ENCODE peak calls at places on chromosomes 11 and 22, in eight cellular contexts. One of them, this sample, is unnamed.

GRCh38 chr11:129785383-129786111 is 30.1 kb upstream of the TMEM45B start:
- DNase-seq in cardiac muscle cell: no peak
- DNase-seq in K562: no peak
- DNase-seq in RWPE2: no peak
- DNase-seq in endothelial cell of umbilical vein: no peak
- DNase-seq in HCT116: no peak
- DNase-seq in psoas muscle: no peak
- DNase-seq in tibial artery: no peak
- DNase-seq in this sample: no peak

GRCh38 chr11:111765984-111766833 is at the start of gene PPP2R1B:
- DNase-seq in cardiac muscle cell: peak; percentile 83
- DNase-seq in K562: peak; percentile 95
- DNase-seq in RWPE2: peak; percentile 81
- DNase-seq in endothelial cell of umbilical vein: peak; percentile 83
- DNase-seq in HCT116: peak; percentile 23
- DNase-seq in psoas muscle: peak; percentile 74
- DNase-seq in tibial artery: peak; percentile 69
- DNase-seq in this sample: peak; percentile 84

GRCh38 chr22:11360632-11361031 is 4167.4 kb upstream of the OR11H1 start:
- DNase-seq in cardiac muscle cell: no peak
- DNase-seq in K562: no peak
- DNase-seq in RWPE2: no peak
- DNase-seq in endothelial cell of umbilical vein: no peak
- DNase-seq in HCT116: no peak
- DNase-seq in psoas muscle: no peak
- DNase-seq in tibial artery: no peak
- DNase-seq in this sample: no peak

GRCh38 chr11:5476184-5476819 is 12.2 kb upstream of the OR52D1 start:
- DNase-seq in cardiac muscle cell: peak; percentile 74
- DNase-seq in K562: peak; percentile 74
- DNase-seq in RWPE2: no peak
- DNase-seq in endothelial cell of umbilical vein: peak; percentile 56
- DNase-seq in HCT116: peak; percentile 38
- DNase-seq in psoas muscle: no peak
- DNase-seq in tibial artery: no peak
- DNase-seq in this sample: peak; percentile 43

GRCh38 chr11:133492895-133493294 is 39.4 kb downstream of the OPCML start:
- DNase-seq in cardiac muscle cell: no peak
- DNase-seq in K562: no peak
- DNase-seq in RWPE2: no peak
- DNase-seq in endothelial cell of umbilical vein: no peak
- DNase-seq in HCT116: no peak
- DNase-seq in psoas muscle: no peak
- DNase-seq in tibial artery: no peak
- DNase-seq in this sample: no peak

GRCh38 chr11:30911247-30911646 is 325.1 kb upstream of the MPPED2 start:
- DNase-seq in cardiac muscle cell: peak; percentile 11
- DNase-seq in K562: no peak
- DNase-seq in RWPE2: no peak
- DNase-seq in endothelial cell of umbilical vein: no peak
- DNase-seq in HCT116: no peak
- DNase-seq in psoas muscle: no peak
- DNase-seq in tibial artery: no peak
- DNase-seq in this sample: no peak

GRCh38 chr22:37231406-37232139 is 12.5 kb downstream of the RAC2 start:
- DNase-seq in cardiac muscle cell: no peak
- DNase-seq in K562: no peak
- DNase-seq in RWPE2: no peak
- DNase-seq in endothelial cell of umbilical vein: no peak
- DNase-seq in HCT116: no peak
- DNase-seq in psoas muscle: no peak
- DNase-seq in tibial artery: no peak
- DNase-seq in this sample: peak; percentile 18

GRCh38 chr22:45120931-45121330 is 42.8 kb upstream of the NUP50 start:
- DNase-seq in cardiac muscle cell: no peak
- DNase-seq in K562: no peak
- DNase-seq in RWPE2: no peak
- DNase-seq in endothelial cell of umbilical vein: no peak
- DNase-seq in HCT116: no peak
- DNase-seq in psoas muscle: no peak
- DNase-seq in tibial artery: no peak
- DNase-seq in this sample: no peak

GRCh38 chr22:17836977-17837742 is 62.9 kb upstream of the BID start:
- DNase-seq in cardiac muscle cell: no peak
- DNase-seq in K562: no peak
- DNase-seq in RWPE2: no peak
- DNase-seq in endothelial cell of umbilical vein: peak; percentile 29
- DNase-seq in HCT116: no peak
- DNase-seq in psoas muscle: no peak
- DNase-seq in tibial artery: no peak
- DNase-seq in this sample: no peak

DNA sequence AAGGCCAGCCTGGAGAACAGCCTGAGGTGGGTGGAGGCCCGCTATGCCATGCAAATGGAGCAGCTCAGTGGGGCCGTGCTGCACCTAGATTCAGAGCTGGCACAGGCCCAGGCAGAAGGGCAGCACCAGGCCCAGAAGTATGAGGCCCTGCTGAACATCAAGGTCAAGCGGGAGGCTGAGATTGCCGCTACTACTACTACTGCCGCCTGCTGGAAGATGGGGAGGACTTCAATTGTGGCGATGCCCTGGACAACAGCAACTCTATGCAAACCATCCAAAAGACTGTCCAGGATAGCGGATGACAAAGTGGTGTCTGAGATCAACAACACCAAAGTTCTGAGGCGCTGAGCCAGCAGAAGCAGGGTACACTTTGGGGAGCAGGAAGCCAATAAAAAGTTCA is 3.1 kb upstream of the TMEM218 start:
- DNase-seq in cardiac muscle cell: no peak
- DNase-seq in K562: no peak
- DNase-seq in RWPE2: no peak
- DNase-seq in endothelial cell of umbilical vein: no peak
- DNase-seq in HCT116: peak; percentile 34
- DNase-seq in psoas muscle: no peak
- DNase-seq in tibial artery: no peak
- DNase-seq in this sample: no peak
- TF ChIP-seq CTCF in cardiac muscle cell: peak; percentile 12
- TF ChIP-seq CTCF in K562: peak; percentile 56
- TF ChIP-seq CTCF in RWPE2: no peak
- TF ChIP-seq CTCF in endothelial cell of umbilical vein: peak; percentile 23
- TF ChIP-seq CTCF in HCT116: peak; percentile 68
- TF ChIP-seq CTCF in psoas muscle: no peak
- TF ChIP-seq CTCF in tibial artery: no peak
- TF ChIP-seq CTCF in this sample: no peak

GRCh38 chr22:35589736-35590079 is 27.4 kb downstream of the MB start:
- DNase-seq in cardiac muscle cell: no peak
- DNase-seq in K562: no peak
- DNase-seq in RWPE2: no peak
- DNase-seq in endothelial cell of umbilical vein: no peak
- DNase-seq in HCT116: no peak
- DNase-seq in psoas muscle: no peak
- DNase-seq in tibial artery: no peak
- DNase-seq in this sample: no peak
- H3K4me1 ChIP-seq in cardiac muscle cell: peaks cover 29% of the 10 kb centered on the region
- H3K4me1 ChIP-seq in K562: peaks cover 5% of the 10 kb centered on the region
- H3K4me1 ChIP-seq in RWPE2: peaks cover 9% of the 10 kb centered on the region
- H3K4me1 ChIP-seq in endothelial cell of umbilical vein: no peaks in the 10 kb centered on the region
- H3K4me1 ChIP-seq in HCT116: peaks cover 49% of the 10 kb centered on the region
- H3K4me1 ChIP-seq in psoas muscle: peaks cover 67% of the 10 kb centered on the region
- H3K4me1 ChIP-seq in tibial artery: peaks cover 11% of the 10 kb centered on the region
- H3K4me1 ChIP-seq in this sample: peaks cover 19% of the 10 kb centered on the region

GRCh38 chr11:38446336-38446735 is 1848.3 kb upstream of the RAG2 start:
- DNase-seq in cardiac muscle cell: no peak
- DNase-seq in K562: no peak
- DNase-seq in RWPE2: no peak
- DNase-seq in endothelial cell of umbilical vein: no peak
- DNase-seq in HCT116: no peak
- DNase-seq in psoas muscle: no peak
- DNase-seq in tibial artery: no peak
- DNase-seq in this sample: no peak
- TF ChIP-seq CTCF in cardiac muscle cell: no peak
- TF ChIP-seq CTCF in K562: no peak
- TF ChIP-seq CTCF in RWPE2: no peak
- TF ChIP-seq CTCF in endothelial cell of umbilical vein: no peak
- TF ChIP-seq CTCF in HCT116: no peak
- TF ChIP-seq CTCF in psoas muscle: no peak
- TF ChIP-seq CTCF in tibial artery: no peak
- TF ChIP-seq CTCF in this sample: no peak

GRCh38 chr11:27391336-27392015 is 28.5 kb upstream of the CCDC34 start:
- DNase-seq in cardiac muscle cell: no peak
- DNase-seq in K562: peak; percentile 19
- DNase-seq in RWPE2: no peak
- DNase-seq in endothelial cell of umbilical vein: no peak
- DNase-seq in HCT116: peak; percentile 3
- DNase-seq in psoas muscle: no peak
- DNase-seq in tibial artery: no peak
- DNase-seq in this sample: no peak

GRCh38 chr11:27392278-27392677 is 29.3 kb upstream of the CCDC34 start:
- DNase-seq in cardiac muscle cell: no peak
- DNase-seq in K562: no peak
- DNase-seq in RWPE2: no peak
- DNase-seq in endothelial cell of umbilical vein: no peak
- DNase-seq in HCT116: no peak
- DNase-seq in psoas muscle: no peak
- DNase-seq in tibial artery: no peak
- DNase-seq in this sample: no peak

GRCh38 chr11:27390959-27391326 is 27.9 kb upstream of the CCDC34 start:
- DNase-seq in cardiac muscle cell: no peak
- DNase-seq in K562: no peak
- DNase-seq in RWPE2: no peak
- DNase-seq in endothelial cell of umbilical vein: no peak
- DNase-seq in HCT116: no peak
- DNase-seq in psoas muscle: no peak
- DNase-seq in tibial artery: no peak
- DNase-seq in this sample: no peak

GRCh38 chr11:27388869-27389268 is 25.9 kb upstream of the CCDC34 start:
- DNase-seq in cardiac muscle cell: no peak
- DNase-seq in K562: no peak
- DNase-seq in RWPE2: no peak
- DNase-seq in endothelial cell of umbilical vein: no peak
- DNase-seq in HCT116: no peak
- DNase-seq in psoas muscle: no peak
- DNase-seq in tibial artery: no peak
- DNase-seq in this sample: no peak

DNA sequence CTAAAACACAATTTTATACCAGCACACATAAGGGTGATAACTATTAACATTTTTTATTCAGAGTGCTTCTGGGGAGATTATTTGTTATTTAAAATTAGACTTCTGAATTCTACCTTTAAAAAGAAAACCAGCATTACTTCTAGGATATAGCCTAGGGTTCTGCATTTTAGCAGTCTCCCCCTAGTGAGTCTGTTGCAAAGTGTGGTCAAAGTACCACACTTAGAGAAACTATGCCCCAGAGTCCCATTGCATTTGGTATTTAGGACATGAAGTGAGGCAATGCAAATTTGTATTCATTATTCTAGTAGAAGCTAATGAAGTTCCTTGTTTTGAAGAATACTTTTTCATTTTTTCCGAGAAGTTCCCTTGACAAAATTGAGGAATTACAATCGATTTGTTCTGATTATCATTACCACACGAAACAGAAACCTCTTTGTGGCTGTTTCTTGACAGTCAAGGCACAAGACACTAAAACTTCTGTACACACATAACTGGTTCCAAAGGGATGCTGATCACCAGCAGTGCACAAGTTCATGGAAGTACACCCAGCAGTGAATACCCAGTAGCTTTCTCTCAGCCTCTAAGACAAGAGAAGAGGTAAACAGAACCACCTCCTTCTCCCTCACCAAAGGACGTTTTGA is 27.4 kb upstream of the CCDC34 start:
- DNase-seq in cardiac muscle cell: no peak
- DNase-seq in K562: no peak
- DNase-seq in RWPE2: no peak
- DNase-seq in endothelial cell of umbilical vein: no peak
- DNase-seq in HCT116: no peak
- DNase-seq in psoas muscle: no peak
- DNase-seq in tibial artery: no peak
- DNase-seq in this sample: no peak
- H3K4me1 ChIP-seq in cardiac muscle cell: peaks cover 90% of the 10 kb centered on the region
- H3K4me1 ChIP-seq in K562: peaks cover 5% of the 10 kb centered on the region
- H3K4me1 ChIP-seq in RWPE2: peaks cover 26% of the 10 kb centered on the region
- H3K4me1 ChIP-seq in endothelial cell of umbilical vein: peaks cover 9% of the 10 kb centered on the region
- H3K4me1 ChIP-seq in HCT116: peaks cover 33% of the 10 kb centered on the region
- H3K4me1 ChIP-seq in psoas muscle: peaks cover 2% of the 10 kb centered on the region
- H3K4me1 ChIP-seq in tibial artery: peaks cover 25% of the 10 kb centered on the region
- H3K4me1 ChIP-seq in this sample: peaks cover 80% of the 10 kb centered on the region

This sample was measured in Caco-2.